ENCODE peak calls at places on chromosome 22, in six cellular contexts. L is Caco-2, O is fibroblast of mammary gland, Z is adrenal gland, C is heart right ventricle, A is endodermal cell. T is an unnamed sample.

GRCh38 chr22:43088616-43088978 is 594 bp downstream of the TTLL1 start:
- DNase-seq in A (no peak), L (no peak), C (no peak), O (no peak), Z (no peak), T (no peak)

GRCh38 chr22:27991586-27992293 is 72.7 kb upstream of the PITPNB start:
- DNase-seq in Z (no peak), A (peak), L (peak), O (no peak), C (no peak), T (no peak)

GRCh38 chr22:46674367-46674781 is 54.2 kb downstream of the GRAMD4 start:
- DNase-seq in C (peak), A (no peak), Z (no peak), L (no peak), O (no peak), T (no peak)

GRCh38 chr22:41868556-41868955 is 35.7 kb downstream of the SREBF2 start:
- DNase-seq in L (no peak), O (no peak), A (no peak), C (no peak), Z (no peak), T (no peak)

GRCh38 chr22:19723165-19723989 is at the start of gene GP1BB:
- DNase-seq in C (peak), L (no peak), Z (no peak), O (no peak), A (peak), T (peak)

GRCh38 chr22:46162771-46163170 is 12.4 kb downstream of the PPARA start:
- DNase-seq in Z (no peak), C (no peak), O (no peak), A (no peak), L (no peak), T (no peak)

GRCh38 chr22:38543822-38544221 is 26.2 kb downstream of the DMC1 start:
- DNase-seq in O (no peak), A (no peak), Z (no peak), C (no peak), L (no peak), T (no peak)

GRCh38 chr22:36510966-36511881 is 4.4 kb upstream of the FOXRED2 start:
- DNase-seq in O (peak), A (peak), Z (peak), L (peak), C (no peak), T (peak)

GRCh38 chr22:50000587-50001387 is 11.8 kb downstream of the IL17REL start:
- DNase-seq in L (no peak), A (peak), C (no peak), O (no peak), Z (no peak), T (no peak)

GRCh38 chr22:42754658-42755057 is 34.0 kb upstream of the A4GALT start:
- DNase-seq in A (no peak), L (peak), Z (peak), O (peak), C (no peak), T (peak)

GRCh38 chr22:43667658-43668057 is 144.4 kb downstream of the EFCAB6 start:
- DNase-seq in O (no peak), Z (no peak), L (no peak), A (no peak), C (no peak), T (no peak)

GRCh38 chr22:27348634-27349033 is 452.9 kb downstream of the MN1 start:
- DNase-seq in L (no peak), A (no peak), C (no peak), O (peak), Z (no peak), T (no peak)

GRCh38 chr22:36351921-36352774 is 35.6 kb downstream of the MYH9 start:
- DNase-seq in L (peak), C (no peak), O (peak), Z (no peak), A (peak), T (no peak)

GRCh38 chr22:50209893-50210292 is 9.1 kb downstream of the SELENOO start:
- DNase-seq in O (peak), A (peak), L (no peak), Z (peak), C (no peak), T (peak)

GRCh38 chr22:42468841-42469240 is 36.6 kb upstream of the NFAM1 start:
- DNase-seq in O (peak), Z (no peak), L (no peak), C (no peak), A (no peak), T (no peak)

GRCh38 chr22:24417200-24417599 is 10.2 kb upstream of the ADORA2A start:
- DNase-seq in C (no peak), L (no peak), A (no peak), O (no peak), Z (no peak), T (no peak)

GRCh38 chr22:42283288-42284229 is 13.1 kb upstream of the TCF20 start:
- DNase-seq in Z (no peak), A (peak), L (peak), C (no peak), O (no peak), T (no peak)

GRCh38 chr22:46777609-46777970 is 15.1 kb downstream of the TBC1D22A start:
- DNase-seq in L (no peak), Z (no peak), C (peak), O (no peak), A (no peak), T (no peak)

GRCh38 chr22:45452565-45453449 is 39.3 kb downstream of the RIBC2 start:
- DNase-seq in L (no peak), C (no peak), A (no peak), O (peak), Z (no peak), T (peak)

GRCh38 chr22:26406118-26406517 is 22.9 kb upstream of the ASPHD2 start:
- DNase-seq in A (no peak), Z (no peak), L (no peak), C (no peak), O (peak), T (peak)

GRCh38 chr22:46528121-46528610 is 9.3 kb downstream of the CELSR1 start:
- DNase-seq in Z (no peak), L (peak), A (peak), O (no peak), C (no peak), T (peak)

GRCh38 chr22:27378994-27379393 is 422.6 kb downstream of the MN1 start:
- DNase-seq in A (no peak), L (no peak), Z (no peak), C (no peak), O (no peak), T (no peak)

GRCh38 chr22:27100789-27101188 is 443.4 kb downstream of the MIAT start:
- DNase-seq in C (no peak), A (peak), Z (no peak), O (no peak), L (no peak), T (peak)

GRCh38 chr22:50276143-50276542 is 6.0 kb upstream of the MAPK11 start:
- DNase-seq in A (peak), Z (peak), L (no peak), O (peak), C (peak), T (peak)

GRCh38 chr22:42202048-42202447 is 68.4 kb downstream of the TCF20 start:
- DNase-seq in C (no peak), O (no peak), Z (no peak), A (no peak), L (no peak), T (no peak)

GRCh38 chr22:26417406-26417805 is 11.7 kb upstream of the ASPHD2 start:
- DNase-seq in L (no peak), O (no peak), C (no peak), Z (no peak), A (no peak), T (no peak)

GRCh38 chr22:38973289-38974169 is 8.6 kb upstream of the APOBEC3B start:
- DNase-seq in A (peak), O (peak), C (no peak), L (peak), Z (no peak), T (peak)

GRCh38 chr22:27420817-27421361 is 380.7 kb downstream of the MN1 start:
- DNase-seq in O (peak), A (no peak), Z (peak), L (no peak), C (peak), T (peak)

GRCh38 chr22:50504245-50505211 is 3.0 kb downstream of the LMF2 start:
- DNase-seq in Z (no peak), L (no peak), C (no peak), O (no peak), A (no peak), T (no peak)

GRCh38 chr22:22684605-22685561 is 40.5 kb downstream of the GGTLC2 start:
- DNase-seq in C (no peak), A (peak), Z (no peak), O (peak), L (no peak), T (peak)

GRCh38 chr22:24996420-24996952 is 44.0 kb downstream of the KIAA1671 start:
- DNase-seq in Z (peak), L (peak), A (peak), O (peak), C (no peak), T (peak)

GRCh38 chr22:19902245-19902699 is 39.3 kb upstream of the COMT start:
- DNase-seq in C (no peak), O (no peak), L (no peak), A (peak), Z (no peak), T (no peak)

GRCh38 chr22:36822581-36822980 is 5.7 kb upstream of the PVALB start:
- DNase-seq in O (no peak), L (no peak), Z (no peak), A (peak), C (no peak), T (no peak)

GRCh38 chr22:26671317-26672059 is 14.1 kb downstream of the MIAT start:
- DNase-seq in L (no peak), A (no peak), O (no peak), C (peak), Z (no peak), T (no peak)

GRCh38 chr22:47189056-47189916 is 426.8 kb downstream of the TBC1D22A start:
- DNase-seq in A (peak), L (peak), Z (peak), O (no peak), C (no peak), T (no peak)

GRCh38 chr22:44616882-44617655 is 84.9 kb upstream of the PRR5 start:
- DNase-seq in O (no peak), C (peak), L (no peak), Z (no peak), A (peak), T (no peak)

GRCh38 chr22:27137809-27138400 is 480.5 kb downstream of the MIAT start:
- DNase-seq in L (no peak), A (no peak), Z (no peak), O (no peak), C (no peak), T (no peak)

GRCh38 chr22:44913198-44913983 is 96.4 kb downstream of the PHF21B start:
- DNase-seq in C (no peak), A (peak), L (no peak), Z (no peak), O (no peak), T (no peak)

GRCh38 chr22:24434472-24435322 is 7.3 kb downstream of the ADORA2A start:
- DNase-seq in A (peak), C (no peak), L (no peak), O (no peak), Z (peak), T (no peak)

DNA sequence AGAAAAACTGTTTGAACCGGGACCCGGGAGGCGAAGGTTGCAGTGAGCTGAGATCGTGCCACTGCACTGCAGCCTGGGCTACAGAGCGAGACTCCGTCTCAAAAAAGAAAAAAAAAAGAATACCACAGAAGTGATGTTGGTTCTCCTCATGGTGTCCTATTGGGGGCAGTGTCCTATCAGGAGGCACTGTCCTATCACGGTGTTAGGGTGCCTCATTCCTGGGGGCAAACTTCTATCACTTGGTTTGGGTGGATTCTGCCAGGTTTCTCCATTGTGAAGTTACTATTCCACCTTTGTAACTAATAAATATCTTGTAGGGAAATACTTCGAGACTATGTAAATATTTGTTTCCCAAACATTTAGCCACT is 19.6 kb downstream of the PRR14L start:
- DNase-seq in Z (no peak), L (no peak), C (no peak), A (no peak), O (no peak), T (no peak)
- TF ChIP-seq CTCF in Z (no peak), L (peak), C (no peak), A (peak), O (peak), T (peak)

GRCh38 chr22:31248138-31248745 is 36.1 kb downstream of the LIMK2 start:
- DNase-seq in Z (peak), L (peak), A (peak), C (peak), O (peak), T (peak)
- H3K4me3 ChIP-seq in Z (peak), L (peak), A (peak), C (peak), O (peak), T (peak)

DNA sequence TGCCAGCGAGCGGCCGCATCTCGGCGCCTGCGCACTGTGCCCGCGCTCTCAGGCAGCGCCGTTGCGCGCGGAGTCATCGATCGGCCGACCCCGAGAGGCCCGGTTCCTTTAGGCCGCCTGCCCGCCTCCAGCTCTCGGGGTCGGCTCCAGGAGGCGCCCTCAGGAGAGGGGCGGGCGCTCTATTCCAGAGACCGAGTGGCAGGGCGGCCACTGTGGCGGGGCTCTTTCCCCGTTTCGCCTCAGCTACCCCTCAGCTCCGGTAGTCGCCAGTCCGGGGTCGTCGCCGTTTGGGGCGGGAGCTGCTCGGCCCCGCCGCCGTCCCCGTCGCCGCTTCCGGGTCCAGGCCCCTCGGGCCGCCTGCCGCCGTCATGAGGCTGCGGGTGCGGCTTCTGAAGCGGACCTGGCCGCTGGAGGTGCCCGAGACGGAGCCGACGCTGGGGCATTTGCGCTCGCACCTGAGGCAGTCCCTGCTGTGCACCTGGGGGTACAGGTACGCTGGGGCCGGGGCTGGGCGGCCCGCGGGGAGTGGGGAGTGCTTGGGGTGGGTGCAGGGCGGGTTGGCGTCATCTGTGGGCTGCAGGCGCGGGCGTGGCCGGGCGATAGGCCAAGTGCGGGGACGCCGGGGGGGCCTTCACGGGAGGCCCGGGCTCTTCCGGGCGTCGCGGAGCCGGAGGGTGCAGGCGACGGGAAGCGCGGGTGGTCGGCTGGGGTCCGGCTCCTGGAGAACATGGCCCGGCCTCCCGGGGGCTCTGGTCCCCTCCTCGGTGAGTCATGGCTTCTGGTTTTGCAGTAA is at the start of gene FBXO7:
- DNase-seq in C (peak), A (peak), L (peak), O (peak), Z (peak), T (peak)
- TF ChIP-seq CTCF in C (peak), A (peak), L (peak), O (peak), Z (peak), T (peak)

DNA sequence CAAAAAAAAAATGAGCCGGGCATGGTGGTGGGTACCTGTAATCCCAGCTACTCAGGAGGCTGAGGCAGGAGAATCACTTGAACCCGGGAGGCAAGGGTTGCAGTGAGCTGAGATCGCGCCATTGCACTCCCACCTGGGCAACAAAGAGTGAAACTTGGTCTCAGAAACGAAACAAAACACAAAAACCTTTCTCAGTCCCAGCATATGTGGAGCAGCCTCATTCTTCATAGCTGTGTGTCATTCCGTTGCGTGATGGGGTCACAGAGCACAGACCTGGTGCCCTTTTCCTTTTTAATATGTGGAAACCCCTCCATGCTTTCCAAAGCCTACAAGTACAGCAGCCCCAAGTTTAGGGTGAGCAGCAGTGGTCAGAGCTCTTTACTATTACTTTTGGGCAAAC is 13.7 kb downstream of the PEX26 start:
- DNase-seq in C (no peak), Z (no peak), A (no peak), L (no peak), O (peak), T (no peak)
- H3K4me3 ChIP-seq in C (peak), Z (peak), A (no peak), L (no peak), O (peak), T (no peak)

GRCh38 chr22:40156001-40156516 is 21.7 kb upstream of the TNRC6B start:
- DNase-seq in O (peak), L (peak), A (peak), C (no peak), Z (peak), T (peak)
- TF ChIP-seq CTCF in O (peak), L (no peak), A (peak), C (peak), Z (peak), T (peak)

DNA sequence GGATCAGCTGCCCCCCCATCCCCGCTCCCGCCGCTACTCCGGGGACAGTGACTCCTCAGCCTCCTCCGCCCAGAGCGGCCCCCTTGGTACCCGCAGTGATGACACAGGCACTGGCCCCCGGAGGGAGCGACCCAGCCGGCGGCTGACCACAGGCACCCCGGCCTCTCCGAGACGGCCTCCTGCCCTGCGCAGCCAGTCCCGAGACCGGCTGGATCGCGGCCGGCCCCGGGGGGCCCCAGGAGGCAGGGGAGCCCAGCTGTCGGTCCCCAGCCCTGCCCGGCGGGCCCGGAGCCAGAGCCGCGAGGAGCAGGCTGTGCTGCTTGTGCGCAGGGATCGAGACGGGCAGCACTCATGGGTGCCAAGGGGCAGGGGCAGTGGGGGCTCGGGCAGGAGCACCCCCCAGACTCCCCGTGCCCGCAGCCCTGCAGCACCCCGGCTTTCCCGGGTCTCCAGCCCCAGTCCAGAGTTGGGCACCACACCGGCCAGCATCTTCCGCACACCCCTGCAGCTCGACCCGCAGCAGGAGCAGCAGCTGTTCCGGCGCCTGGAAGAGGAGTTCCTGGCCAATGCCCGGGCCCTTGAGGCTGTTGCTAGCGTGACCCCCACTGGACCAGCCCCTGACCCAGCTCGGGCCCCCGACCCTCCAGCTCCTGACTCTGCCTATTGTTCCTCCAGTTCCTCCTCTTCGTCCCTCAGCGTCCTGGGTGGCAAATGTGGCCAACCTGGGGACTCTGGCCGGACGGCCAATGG is 3.9 kb downstream of the RASL10A start:
- DNase-seq in C (peak), A (no peak), O (no peak), L (peak), Z (no peak), T (peak)
- H3K4me3 ChIP-seq in C (peak), A (no peak), O (no peak), L (no peak), Z (no peak), T (no peak)

GRCh38 chr22:48968201-48968959 is 859.3 kb downstream of the BRD1 start:
- DNase-seq in A (peak), C (no peak), Z (no peak), L (no peak), O (no peak), T (no peak)
- TF ChIP-seq CTCF in A (peak), C (no peak), Z (no peak), L (peak), O (no peak), T (no peak)

DNA sequence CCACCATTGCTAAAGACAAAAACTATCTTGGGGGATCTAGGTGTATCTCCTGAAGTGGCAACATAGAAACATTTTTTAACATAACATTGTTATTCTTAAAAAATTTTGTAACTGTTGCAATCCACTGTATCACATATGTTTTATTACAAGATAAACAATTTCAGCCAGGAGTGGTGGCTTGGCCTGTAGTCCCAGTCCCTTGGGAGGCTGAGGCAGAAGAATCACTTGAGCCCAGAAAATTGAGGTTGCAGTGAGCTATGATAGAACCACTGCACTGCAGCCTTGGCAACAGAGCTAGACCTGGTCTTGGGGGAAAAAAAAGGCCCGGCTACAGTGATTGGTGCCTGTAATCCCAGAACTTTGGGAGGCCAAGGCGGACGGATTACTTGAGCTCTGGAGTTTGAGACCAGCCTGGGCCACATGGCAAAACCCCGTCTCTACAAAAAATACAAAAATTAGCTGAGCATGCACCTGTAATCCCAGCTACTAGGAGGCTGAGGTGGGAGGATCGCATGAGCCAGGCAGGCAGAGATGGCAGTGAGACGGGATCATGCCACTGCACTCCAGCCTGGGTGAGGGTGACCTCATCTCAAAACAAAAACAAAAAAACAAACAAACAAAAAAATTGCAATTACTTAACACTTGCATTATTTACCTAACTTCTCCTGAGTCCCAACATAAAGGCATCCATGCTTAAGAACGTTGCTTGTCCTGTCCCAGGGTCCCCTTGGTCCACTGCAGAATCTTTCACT is 1.5 kb upstream of the DEPDC5 start:
- DNase-seq in O (no peak), C (no peak), Z (no peak), A (no peak), L (no peak), T (no peak)
- H3K4me3 ChIP-seq in O (no peak), C (no peak), Z (no peak), A (peak), L (peak), T (no peak)

GRCh38 chr22:40524392-40525249 is 111.9 kb downstream of the MRTFA start:
- DNase-seq in C (no peak), Z (no peak), O (peak), A (no peak), L (no peak), T (no peak)
- TF ChIP-seq CTCF in C (peak), Z (peak), O (peak), A (peak), L (no peak), T (peak)

T was measured in astrocyte of the spinal cord.